ENCODE peak calls at places on chromosomes 5 and 9, in four cellular contexts. K, E, Q and O are unnamed samples.

GRCh38 chr5:14450055-14450524 is 131.5 kb upstream of the OTULINL start:
- DNase-seq in K (no peak), E (peak), Q (no peak), O (no peak)

GRCh38 chr9:136831002-136831719 is 11.1 kb upstream of the AJM1 start:
- DNase-seq in K (no peak), E (no peak), Q (no peak), O (no peak)

GRCh38 chr5:36150676-36151433 is 832 bp downstream of the LMBRD2 start:
- DNase-seq in K (peak), E (peak), Q (no peak), O (peak)

GRCh38 chr5:130992095-130992494 is 173.0 kb downstream of the HINT1 start:
- DNase-seq in K (no peak), E (no peak), Q (no peak), O (no peak)

GRCh38 chr5:113164016-113164415 is 187.4 kb downstream of the DCP2 start:
- DNase-seq in K (no peak), E (no peak), Q (no peak), O (no peak)

GRCh38 chr5:58191451-58191850 is 268.4 kb downstream of the PLK2 start:
- DNase-seq in K (no peak), E (no peak), Q (no peak), O (no peak)

GRCh38 chr5:96629774-96630173 is 32.4 kb upstream of the CAST start:
- DNase-seq in K (peak), E (peak), Q (no peak), O (no peak)

GRCh38 chr9:76687861-76688374 is 76.3 kb upstream of the PCA3 start:
- DNase-seq in K (no peak), E (no peak), Q (no peak), O (no peak)

GRCh38 chr5:1020461-1020961 is 11.9 kb downstream of the NKD2 start:
- DNase-seq in K (no peak), E (no peak), Q (no peak), O (no peak)

GRCh38 chr5:141392429-141393198 is at the start of gene PCDHGA8:
- DNase-seq in K (no peak), E (peak), Q (no peak), O (no peak)

GRCh38 chr5:135977375-135977928 is 22.7 kb upstream of the LECT2 start:
- DNase-seq in K (no peak), E (peak), Q (no peak), O (peak)

GRCh38 chr5:107047048-107047447 is 623.7 kb downstream of the EFNA5 start:
- DNase-seq in K (no peak), E (no peak), Q (no peak), O (no peak)

GRCh38 chr5:124480022-124480421 is 266.4 kb downstream of the ZNF608 start:
- DNase-seq in K (no peak), E (no peak), Q (no peak), O (no peak)

GRCh38 chr5:140073296-140073695 is 30.2 kb upstream of the NRG2 start:
- DNase-seq in K (no peak), E (peak), Q (no peak), O (no peak)

GRCh38 chr9:111815200-111816070 is 20.7 kb upstream of the SHOC1 start:
- DNase-seq in K (no peak), E (no peak), Q (no peak), O (no peak)

GRCh38 chr5:65394078-65394477 is 87.6 kb downstream of the ADAMTS6 start:
- DNase-seq in K (peak), E (no peak), Q (no peak), O (no peak)

GRCh38 chr9:130955947-130956621 is 17.0 kb upstream of the FIBCD1 start:
- DNase-seq in K (no peak), E (no peak), Q (no peak), O (no peak)

GRCh38 chr5:71810023-71810422 is 90.9 kb downstream of the CARTPT start:
- DNase-seq in K (no peak), E (no peak), Q (no peak), O (no peak)

GRCh38 chr5:76081811-76082783 is 1.1 kb upstream of the SV2C start:
- DNase-seq in K (no peak), E (no peak), Q (no peak), O (no peak)

GRCh38 chr5:84437673-84438315 is 53.1 kb upstream of the EDIL3 start:
- DNase-seq in K (no peak), E (no peak), Q (no peak), O (no peak)

GRCh38 chr5:155953335-155953734 is 373.6 kb upstream of the SGCD start:
- DNase-seq in K (no peak), E (no peak), Q (no peak), O (no peak)

GRCh38 chr9:69186841-69187611 is 12.9 kb downstream of the TJP2 start:
- DNase-seq in K (no peak), E (peak), Q (no peak), O (no peak)

GRCh38 chr9:2570615-2571479 is 50.7 kb upstream of the VLDLR start:
- DNase-seq in K (peak), E (peak), Q (peak), O (peak)
- TF ChIP-seq SP1 in K (no peak), E (no peak), Q (no peak), O (no peak)

DNA sequence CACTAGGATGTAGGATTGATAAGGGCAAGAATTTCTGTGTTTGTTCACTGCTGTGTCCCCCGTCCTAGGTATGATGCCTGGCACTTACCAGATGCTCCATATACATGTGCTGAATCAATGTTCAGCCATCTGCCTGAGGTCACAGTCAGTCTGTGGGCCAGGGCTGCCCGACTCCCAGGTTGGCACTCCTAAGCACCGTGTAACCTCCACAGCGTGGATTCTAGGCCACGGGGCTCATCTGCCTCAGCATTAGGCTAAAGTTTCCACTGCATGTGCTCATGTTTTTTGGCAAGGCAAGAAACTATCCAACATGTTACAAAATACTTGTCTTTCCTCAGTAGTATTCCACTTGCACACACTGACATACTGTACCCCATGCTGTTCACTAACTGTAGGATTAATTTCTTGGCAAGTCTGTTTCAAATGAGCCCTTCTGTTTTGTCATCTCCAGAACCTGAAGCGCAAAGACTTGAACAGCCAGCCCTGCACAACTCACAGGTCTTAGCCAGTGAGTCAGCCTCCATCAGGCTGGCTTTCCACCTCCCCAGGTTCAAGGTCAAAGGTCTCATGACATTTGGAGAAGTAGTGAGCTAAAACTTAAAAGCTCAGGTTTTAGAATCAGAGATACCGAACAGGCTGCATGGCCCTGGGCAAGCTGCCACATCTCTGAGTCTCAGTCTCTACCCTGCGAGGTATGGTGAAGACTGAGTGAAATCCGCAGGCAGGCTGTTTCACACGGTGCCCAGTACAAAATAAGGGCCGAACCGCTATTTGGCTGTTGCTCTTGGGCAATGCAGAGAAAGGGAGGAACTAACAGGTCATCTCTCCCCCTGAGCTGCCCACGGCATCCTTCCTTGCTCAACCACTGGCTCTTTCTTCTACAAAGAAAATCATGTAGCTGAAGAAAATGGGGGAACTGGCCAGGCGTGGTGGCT is 7.2 kb downstream of the TOR1A start:
- DNase-seq in K (no peak), E (no peak), Q (no peak), O (no peak)
- TF ChIP-seq FOXM1 in K (no peak), E (no peak), Q (no peak), O (no peak)

GRCh38 chr5:78004559-78004958 is 228.4 kb upstream of the TBCA start:
- DNase-seq in K (no peak), E (no peak), Q (no peak), O (no peak)
- TF ChIP-seq SP1 in K (no peak), E (no peak), Q (no peak), O (no peak)

GRCh38 chr9:132456241-132456640 is 46.2 kb downstream of the CFAP77 start:
- DNase-seq in K (no peak), E (no peak), Q (no peak), O (no peak)
- TF ChIP-seq FOXM1 in K (no peak), E (no peak), Q (no peak), O (no peak)

GRCh38 chr9:79611091-79611614 is 39.4 kb downstream of the TLE4 start:
- DNase-seq in K (no peak), E (peak), Q (no peak), O (no peak)
- TF ChIP-seq SP1 in K (no peak), E (no peak), Q (no peak), O (no peak)

GRCh38 chr9:122370869-122371467 is at the start of gene PTGS1:
- DNase-seq in K (no peak), E (peak), Q (no peak), O (no peak)
- TF ChIP-seq FOXM1 in K (no peak), E (no peak), Q (no peak), O (no peak)

DNA sequence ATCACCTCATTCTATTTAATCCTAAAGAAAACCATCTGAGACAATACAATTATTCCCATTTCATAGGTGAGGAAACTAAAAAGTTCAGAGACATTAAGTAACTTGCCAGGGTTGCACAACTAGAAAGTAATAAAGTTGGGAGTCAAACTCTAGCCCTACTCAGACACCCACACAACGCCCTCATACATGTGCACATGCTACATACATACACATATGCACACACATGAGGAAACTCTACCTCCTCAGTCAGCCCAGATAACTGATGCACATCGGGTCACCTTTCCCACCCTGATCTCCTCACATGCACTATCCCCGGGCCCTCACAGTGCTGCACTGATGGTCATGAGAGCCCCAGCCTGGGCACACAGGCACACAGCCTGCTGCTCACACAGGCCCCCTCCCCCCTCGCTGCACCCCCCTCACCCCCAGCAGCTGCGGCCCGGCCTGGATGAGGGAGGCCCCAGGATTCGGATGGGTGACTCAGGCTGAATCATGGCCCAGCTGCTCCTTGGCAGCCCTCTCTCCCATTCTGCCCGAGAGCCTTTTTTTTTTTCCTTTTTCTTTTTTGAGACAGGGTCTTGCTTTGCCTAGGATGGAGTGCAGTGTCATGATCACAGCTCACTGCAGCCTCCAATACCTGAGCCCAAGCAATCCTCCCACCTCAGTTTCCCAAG is 5.0 kb upstream of the GPRIN1 start:
- DNase-seq in K (no peak), E (no peak), Q (no peak), O (no peak)
- TF ChIP-seq SP1 in K (no peak), E (no peak), Q (no peak), O (no peak)

DNA sequence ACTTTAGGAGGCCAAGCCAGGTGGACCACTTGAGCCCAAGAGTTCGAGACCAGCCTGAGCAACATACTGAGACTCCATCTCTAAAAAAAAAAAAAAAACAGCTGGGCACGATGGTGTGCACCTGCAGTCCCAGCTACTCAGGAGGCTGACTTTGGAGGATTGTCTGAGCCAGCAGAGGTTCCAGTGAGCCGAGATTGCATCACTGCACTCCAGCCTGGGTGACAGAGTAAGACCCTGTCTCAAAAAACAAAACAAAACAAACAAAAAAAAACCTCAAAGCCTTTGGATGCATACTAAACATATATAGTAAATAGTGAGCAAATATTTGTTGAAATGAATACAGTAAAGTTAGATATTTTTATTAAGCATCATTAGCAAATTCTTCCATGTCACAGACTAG is 5.3 kb downstream of the SLC35D2 start:
- DNase-seq in K (no peak), E (no peak), Q (no peak), O (no peak)
- TF ChIP-seq FOXM1 in K (no peak), E (no peak), Q (no peak), O (no peak)

GRCh38 chr5:79795764-79796398 is 106.2 kb downstream of the CMYA5 start:
- DNase-seq in K (no peak), E (peak), Q (no peak), O (no peak)
- TF ChIP-seq SP1 in K (no peak), E (no peak), Q (no peak), O (no peak)

GRCh38 chr9:128276574-128277270 is 646 bp downstream of the SWI5 start:
- DNase-seq in K (no peak), E (peak), Q (no peak), O (peak)
- TF ChIP-seq FOXM1 in K (no peak), E (no peak), Q (no peak), O (no peak)